ENCODE peak calls at places on chromosomes 13 and 19, in seven cellular contexts. N is uterus; X is heart right ventricle; U is GM23248; Q is pancreas; R is CD4-positive, alpha-beta memory T cell; O is neuronal stem cell. J is an unnamed sample.

GRCh38 chr13:109789262-109789661 is 2.9 kb upstream of the IRS2 start:
- DNase-seq in N (no peak), X (no peak), U (no peak), Q (no peak), R (no peak), O (no peak), J (peak; percentile 55)

GRCh38 chr19:2260341-2260751 is 4.1 kb upstream of the JSRP1 start:
- DNase-seq in N (no peak), X (no peak), U (peak; percentile 76), Q (no peak), R (no peak), O (no peak), J (no peak)

GRCh38 chr19:48659768-48660167 is 13.0 kb downstream of the NTN5 start:
- DNase-seq in N (no peak), X (no peak), U (peak; percentile 43), Q (no peak), R (no peak), O (no peak), J (no peak)

GRCh38 chr19:55071913-55072312 is 3.8 kb upstream of the EPS8L1 start:
- DNase-seq in N (no peak), X (no peak), U (no peak), Q (no peak), R (no peak), O (no peak), J (no peak)

GRCh38 chr13:28553971-28554370 is 59.0 kb upstream of the FLT1 start:
- DNase-seq in N (no peak), X (no peak), U (no peak), Q (no peak), R (no peak), O (no peak), J (no peak)

GRCh38 chr19:19500975-19501644 is 14.2 kb downstream of the TSSK6 start:
- DNase-seq in N (no peak), X (no peak), U (no peak), Q (peak; percentile 10), R (no peak), O (no peak), J (no peak)

GRCh38 chr13:77002590-77003190 is 10.8 kb downstream of the CLN5 start:
- DNase-seq in N (no peak), X (no peak), U (peak; percentile 66), Q (no peak), R (no peak), O (no peak), J (no peak)

GRCh38 chr13:109862627-109863026 is 76.2 kb upstream of the IRS2 start:
- DNase-seq in N (no peak), X (no peak), U (peak; percentile 34), Q (no peak), R (no peak), O (no peak), J (no peak)

GRCh38 chr13:23952796-23953195 is 55.5 kb upstream of the C1QTNF9B start:
- DNase-seq in N (no peak), X (no peak), U (no peak), Q (no peak), R (no peak), O (no peak), J (no peak)

GRCh38 chr19:33040994-33041827 is 23.5 kb downstream of the RHPN2 start:
- DNase-seq in N (no peak), X (no peak), U (peak; percentile 16), Q (peak; percentile 79), R (no peak), O (no peak), J (peak; percentile 93)

GRCh38 chr19:2381151-2381822 is 21.2 kb downstream of the TMPRSS9 start:
- DNase-seq in N (no peak), X (no peak), U (no peak), Q (no peak), R (no peak), O (peak; percentile 21), J (no peak)

GRCh38 chr13:29594310-29594709 is 1.2 kb downstream of the SLC7A1 start:
- DNase-seq in N (peak; percentile 52), X (no peak), U (peak; percentile 88), Q (peak; percentile 64), R (peak; percentile 49), O (peak; percentile 24), J (peak; percentile 79)

GRCh38 chr13:21243045-21243842 is 66.8 kb downstream of the MRPL57 start:
- DNase-seq in N (no peak), X (no peak), U (no peak), Q (no peak), R (no peak), O (no peak), J (no peak)

GRCh38 chr19:51514866-51515481 is 13.4 kb upstream of the SIGLEC12 start:
- DNase-seq in N (no peak), X (no peak), U (peak; percentile 65), Q (no peak), R (peak; percentile 39), O (peak; percentile 23), J (peak; percentile 30)

GRCh38 chr13:109454167-109454917 is 332.0 kb downstream of the IRS2 start:
- DNase-seq in N (no peak), X (no peak), U (peak; percentile 53), Q (no peak), R (no peak), O (no peak), J (peak; percentile 62)

GRCh38 chr19:10105241-10106099 is 692 bp upstream of the PPAN start:
- DNase-seq in N (no peak), X (no peak), U (peak; percentile 38), Q (peak; percentile 37), R (no peak), O (no peak), J (no peak)

GRCh38 chr13:39415403-39415802 is 187.6 kb downstream of the LHFPL6 start:
- DNase-seq in N (peak; percentile 53), X (peak; percentile 60), U (peak; percentile 68), Q (peak; percentile 16), R (no peak), O (no peak), J (peak; percentile 29)

GRCh38 chr13:34967851-34968562 is 25.9 kb downstream of the NBEA start:
- DNase-seq in N (no peak), X (no peak), U (no peak), Q (no peak), R (no peak), O (no peak), J (no peak)

GRCh38 chr19:35125746-35126623 is 8.9 kb downstream of the LGI4 start:
- DNase-seq in N (no peak), X (no peak), U (no peak), Q (no peak), R (no peak), O (no peak), J (no peak)

GRCh38 chr19:46625731-46626130 is 842 bp upstream of the PTGIR start:
- DNase-seq in N (no peak), X (peak; percentile 42), U (no peak), Q (no peak), R (no peak), O (no peak), J (no peak)

GRCh38 chr19:46951236-46951986 is 68.2 kb upstream of the NPAS1 start:
- DNase-seq in N (no peak), X (no peak), U (peak; percentile 73), Q (no peak), R (no peak), O (no peak), J (peak; percentile 97)

GRCh38 chr19:2949939-2950285 is 5.1 kb upstream of the ZNF77 start:
- DNase-seq in N (peak; percentile 59), X (no peak), U (peak; percentile 32), Q (no peak), R (no peak), O (no peak), J (peak; percentile 31)

GRCh38 chr19:45884682-45885555 is 1.0 kb downstream of the IRF2BP1 start:
- DNase-seq in N (no peak), X (peak; percentile 31), U (peak; percentile 60), Q (peak; percentile 61), R (no peak), O (no peak), J (no peak)

GRCh38 chr13:24192036-24192810 is 31.7 kb downstream of the SPATA13 start:
- DNase-seq in N (no peak), X (no peak), U (no peak), Q (no peak), R (no peak), O (no peak), J (no peak)

GRCh38 chr19:36128392-36128736 is 11.5 kb upstream of the CAPNS1 start:
- DNase-seq in N (no peak), X (peak; percentile 39), U (no peak), Q (no peak), R (no peak), O (no peak), J (no peak)

GRCh38 chr19:11656535-11656934 is 59.3 kb downstream of the ZNF627 start:
- DNase-seq in N (no peak), X (no peak), U (no peak), Q (no peak), R (no peak), O (no peak), J (no peak)

GRCh38 chr13:45361596-45362206 is 20.7 kb upstream of the TPT1 start:
- DNase-seq in N (no peak), X (no peak), U (peak; percentile 79), Q (no peak), R (no peak), O (no peak), J (no peak)

DNA sequence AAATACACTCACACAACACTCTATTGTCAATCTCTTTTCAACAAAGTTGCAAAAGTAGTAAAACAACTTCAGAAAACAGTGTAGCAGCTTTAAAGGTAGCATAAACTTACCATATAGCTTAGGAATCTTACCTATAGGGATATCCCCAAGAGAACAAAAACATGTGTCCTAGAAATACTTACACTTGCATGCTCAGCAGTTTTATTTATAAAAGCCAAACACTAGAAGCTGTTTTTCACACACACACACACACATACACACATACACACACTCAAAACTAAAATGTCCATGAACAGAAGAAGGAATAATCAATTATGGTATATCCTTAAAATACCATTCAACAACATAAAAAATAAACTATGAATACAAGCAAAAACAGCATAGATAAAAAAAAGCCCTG is 11.7 kb downstream of the ZNF773 start:
- DNase-seq in N (no peak), X (no peak), U (no peak), Q (no peak), R (no peak), O (no peak), J (no peak)
- H3K9me3 ChIP-seq in N (no peaks in the 10 kb centered on the region), X (peaks cover 83% of the 10 kb centered on the region), U (no peaks in the 10 kb centered on the region), Q (no peaks in the 10 kb centered on the region), R (peaks cover 36% of the 10 kb centered on the region), O (peaks cover 60% of the 10 kb centered on the region), J (peaks cover 23% of the 10 kb centered on the region)

GRCh38 chr13:114279146-114279545 is 2.3 kb upstream of the UPF3A start:
- DNase-seq in N (no peak), X (no peak), U (no peak), Q (no peak), R (no peak), O (no peak), J (no peak)
- H3K4me1 ChIP-seq in N (peaks cover 7% of the 10 kb centered on the region), X (peaks cover 8% of the 10 kb centered on the region), U (peaks cover 27% of the 10 kb centered on the region), Q (peaks cover 9% of the 10 kb centered on the region), R (peaks cover 47% of the 10 kb centered on the region), O (peaks cover 5% of the 10 kb centered on the region), J (peaks cover 14% of the 10 kb centered on the region)

DNA sequence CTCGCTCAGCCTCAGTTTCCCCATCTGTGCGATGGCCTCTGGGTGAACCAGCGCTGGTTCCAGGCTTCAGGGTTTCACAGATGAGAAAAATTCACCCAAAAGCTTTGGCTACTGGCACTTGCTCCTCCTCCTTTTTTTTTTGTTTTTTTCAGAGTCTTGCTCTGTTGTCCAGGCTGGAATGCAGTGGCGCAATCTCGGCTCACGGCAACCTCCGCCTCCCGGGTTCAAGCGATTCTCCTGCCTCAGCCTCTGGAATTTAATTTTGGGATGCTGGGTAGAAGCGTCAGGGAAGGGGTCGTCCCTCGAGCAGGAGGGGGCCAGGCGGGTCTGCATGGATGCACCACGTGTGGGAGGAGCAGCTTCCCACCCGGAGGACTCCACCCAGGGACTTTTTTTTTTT is 7.0 kb downstream of the PRSS57 start:
- DNase-seq in N (no peak), X (no peak), U (no peak), Q (no peak), R (no peak), O (no peak), J (no peak)
- H3K9me3 ChIP-seq in N (no peaks in the 10 kb centered on the region), X (no peaks in the 10 kb centered on the region), U (no peaks in the 10 kb centered on the region), Q (no peaks in the 10 kb centered on the region), R (no peaks in the 10 kb centered on the region), O (peaks cover 4% of the 10 kb centered on the region), J (no peaks in the 10 kb centered on the region)

GRCh38 chr13:110907951-110908898 is 6.6 kb downstream of the ANKRD10 start:
- DNase-seq in N (no peak), X (no peak), U (peak; percentile 53), Q (peak; percentile 62), R (no peak), O (no peak), J (peak; percentile 75)
- H3K4me1 ChIP-seq in N (peaks cover 6% of the 10 kb centered on the region), X (peaks cover 60% of the 10 kb centered on the region), U (peaks cover 26% of the 10 kb centered on the region), Q (peaks cover 55% of the 10 kb centered on the region), R (peaks cover 47% of the 10 kb centered on the region), O (peaks cover 17% of the 10 kb centered on the region), J (peaks cover 55% of the 10 kb centered on the region)

J was measured in SJSA1.